ENCODE peak calls at places on chromosomes 2 and 18, in four cellular contexts. One of them, this sample, is unnamed.

GRCh38 chr2:137508739-137509384 is 455.4 kb upstream of the HNMT start:
- DNase-seq in AG08395: no peak
- DNase-seq in HTR-8/SVneo: no peak
- DNase-seq in GM23248: no peak
- DNase-seq in this sample: no peak

GRCh38 chr2:218849721-218850120 is 9.9 kb upstream of the WNT6 start:
- DNase-seq in HTR-8/SVneo: no peak
- DNase-seq in GM23248: no peak
- DNase-seq in AG08395: no peak
- DNase-seq in this sample: no peak

GRCh38 chr2:28624798-28625701 is 126.6 kb upstream of the PPP1CB start:
- DNase-seq in AG08395: peak
- DNase-seq in GM23248: peak
- DNase-seq in HTR-8/SVneo: no peak
- DNase-seq in this sample: peak

GRCh38 chr2:63819765-63820717 is 21.7 kb upstream of the UGP2 start:
- DNase-seq in GM23248: peak
- DNase-seq in AG08395: peak
- DNase-seq in HTR-8/SVneo: no peak
- DNase-seq in this sample: no peak

GRCh38 chr2:128402921-128403670 is 84.4 kb upstream of the HS6ST1 start:
- DNase-seq in AG08395: no peak
- DNase-seq in HTR-8/SVneo: no peak
- DNase-seq in GM23248: no peak
- DNase-seq in this sample: no peak

GRCh38 chr2:80499095-80499494 is 194.5 kb upstream of the LRRTM1 start:
- DNase-seq in AG08395: peak
- DNase-seq in HTR-8/SVneo: peak
- DNase-seq in GM23248: peak
- DNase-seq in this sample: peak

GRCh38 chr2:18749912-18750526 is 160.7 kb upstream of the NT5C1B start:
- DNase-seq in HTR-8/SVneo: peak
- DNase-seq in AG08395: peak
- DNase-seq in GM23248: peak
- DNase-seq in this sample: peak

GRCh38 chr18:39825485-39825884 is 2129.5 kb upstream of the PIK3C3 start:
- DNase-seq in GM23248: peak
- DNase-seq in HTR-8/SVneo: no peak
- DNase-seq in AG08395: no peak
- DNase-seq in this sample: peak

This sample was measured in lung microvascular endothelial cell.